ENCODE peak calls at places on chromosomes 11 and 22, in nine cellular contexts. L, Z, C, T, V, O, F, N and U are unnamed samples. For H3K4me1 and H3K27me3, the result is how much of the 10 kb centered on the place peaks cover.

GRCh38 chr22:20507253-20508066 is at the start of gene MED15:
- DNase-seq in L (peak), Z (peak), C (peak), T (peak), V (peak), O (peak), F (peak), N (peak), U (peak)

GRCh38 chr11:125892071-125892470 is 4.6 kb downstream of the HYLS1 start:
- DNase-seq in L (no peak), Z (no peak), C (no peak), T (no peak), V (peak), O (no peak), F (peak), N (no peak), U (peak)

GRCh38 chr22:46537946-46538815 is 761 bp upstream of the CELSR1 start:
- DNase-seq in L (no peak), Z (peak), C (no peak), T (no peak), V (peak), O (peak), F (peak), N (peak), U (peak)

GRCh38 chr22:46851941-46852340 is 89.5 kb downstream of the TBC1D22A start:
- DNase-seq in L (no peak), Z (no peak), C (no peak), T (no peak), V (no peak), O (no peak), F (no peak), N (no peak), U (no peak)

GRCh38 chr22:39134366-39135091 is 18.0 kb downstream of the CBX7 start:
- DNase-seq in L (no peak), Z (peak), C (no peak), T (no peak), V (no peak), O (peak), F (no peak), N (no peak), U (no peak)

GRCh38 chr11:78080818-78081495 is 1.3 kb upstream of the NDUFC2 start:
- DNase-seq in L (no peak), Z (no peak), C (no peak), T (no peak), V (peak), O (no peak), F (peak), N (no peak), U (no peak)

GRCh38 chr11:44955019-44955738 is 4.5 kb upstream of the TP53I11 start:
- DNase-seq in L (peak), Z (no peak), C (no peak), T (no peak), V (no peak), O (peak), F (peak), N (no peak), U (peak)

GRCh38 chr22:30830907-30831306 is 136.2 kb downstream of the OSBP2 start:
- DNase-seq in L (peak), Z (no peak), C (peak), T (no peak), V (peak), O (no peak), F (peak), N (no peak), U (peak)

GRCh38 chr11:71200172-71200716 is 52.1 kb downstream of the SHANK2 start:
- DNase-seq in L (no peak), Z (no peak), C (no peak), T (no peak), V (no peak), O (no peak), F (no peak), N (no peak), U (no peak)

GRCh38 chr22:46010177-46010867 is 33.4 kb upstream of the WNT7B start:
- DNase-seq in L (peak), Z (no peak), C (no peak), T (no peak), V (peak), O (no peak), F (peak), N (no peak), U (no peak)

GRCh38 chr22:22712092-22712658 is 67.8 kb downstream of the GGTLC2 start:
- DNase-seq in L (no peak), Z (no peak), C (no peak), T (no peak), V (no peak), O (no peak), F (no peak), N (no peak), U (no peak)

GRCh38 chr11:345179-345578 is 24.1 kb upstream of the B4GALNT4 start:
- DNase-seq in L (no peak), Z (no peak), C (no peak), T (no peak), V (no peak), O (no peak), F (no peak), N (no peak), U (no peak)

GRCh38 chr22:26547426-26547825 is 35.2 kb upstream of the TFIP11 start:
- DNase-seq in L (no peak), Z (no peak), C (no peak), T (no peak), V (peak), O (no peak), F (peak), N (no peak), U (no peak)

GRCh38 chr11:350723-351255 is 18.5 kb upstream of the B4GALNT4 start:
- DNase-seq in L (no peak), Z (no peak), C (no peak), T (no peak), V (peak), O (no peak), F (no peak), N (no peak), U (no peak)

GRCh38 chr11:1819115-1819514 is 15.7 kb upstream of the SYT8 start:
- DNase-seq in L (no peak), Z (no peak), C (no peak), T (no peak), V (no peak), O (no peak), F (no peak), N (no peak), U (no peak)

DNA sequence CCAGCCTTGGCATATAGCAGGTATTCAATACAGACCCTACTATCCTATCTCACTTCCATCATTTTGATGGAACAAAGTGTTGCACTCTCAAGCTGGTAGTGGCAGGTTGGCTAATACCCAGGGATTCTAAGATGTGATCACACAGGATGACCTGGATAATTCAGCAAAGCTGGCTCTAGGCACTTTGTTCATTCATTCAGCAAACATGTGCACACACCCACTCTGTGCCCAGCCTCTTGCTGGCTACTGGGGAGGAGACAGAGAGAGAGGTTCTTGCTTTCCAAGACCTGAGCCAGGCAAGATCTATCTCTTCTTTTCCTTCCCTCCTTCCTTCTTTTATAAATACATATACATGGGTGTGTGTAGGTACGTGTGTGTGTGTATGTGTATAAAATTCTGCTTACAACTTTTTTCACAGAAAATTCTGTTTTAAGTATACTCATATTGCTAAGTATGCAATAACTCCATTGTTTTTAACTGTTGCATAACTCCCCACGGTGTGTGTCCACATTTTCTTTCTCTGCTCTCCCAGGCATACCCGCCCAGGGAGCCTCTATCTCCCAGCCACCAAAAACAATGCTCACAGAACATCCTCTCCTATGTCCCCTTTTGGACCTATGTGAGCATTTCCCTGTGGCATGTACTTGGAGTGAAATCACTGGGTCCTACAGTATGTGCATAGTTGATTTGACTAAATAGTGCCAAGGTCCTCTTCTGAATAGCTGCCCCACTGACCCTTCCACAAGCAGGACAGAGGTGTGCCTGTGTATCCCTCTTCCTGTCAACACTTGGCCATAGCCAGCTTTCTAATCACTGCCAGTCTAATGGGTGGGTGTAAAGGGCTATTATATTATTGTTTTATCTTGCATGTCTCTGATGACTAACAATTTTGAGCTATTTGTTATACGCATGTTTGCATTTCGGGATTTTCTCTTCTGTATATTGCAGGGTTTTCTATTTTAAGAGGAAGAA is 27.5 kb downstream of the CLPB start:
- DNase-seq in L (no peak), Z (no peak), C (no peak), T (no peak), V (peak), O (no peak), F (no peak), N (no peak), U (no peak)
- H3K4me1 ChIP-seq in L (under half), Z (under half), C (under half), T (under half), V (under half), O (under half), F (under half), N (under half), U (under half)

GRCh38 chr22:37425369-37425768 is 1.9 kb downstream of the ELFN2 start:
- DNase-seq in L (no peak), Z (no peak), C (no peak), T (no peak), V (no peak), O (no peak), F (no peak), N (no peak), U (no peak)

GRCh38 chr22:37427711-37428635 is 694 bp upstream of the ELFN2 start:
- DNase-seq in L (no peak), Z (no peak), C (no peak), T (no peak), V (no peak), O (peak), F (no peak), N (no peak), U (no peak)

GRCh38 chr22:37426532-37427127 is 649 bp downstream of the ELFN2 start:
- DNase-seq in L (no peak), Z (no peak), C (no peak), T (no peak), V (no peak), O (peak), F (no peak), N (no peak), U (no peak)

GRCh38 chr22:37427128-37427710 is at the start of gene ELFN2:
- DNase-seq in L (no peak), Z (no peak), C (no peak), T (no peak), V (no peak), O (peak), F (peak), N (no peak), U (peak)

GRCh38 chr22:37425800-37426531 is 1.3 kb downstream of the ELFN2 start:
- DNase-seq in L (no peak), Z (peak), C (no peak), T (no peak), V (peak), O (peak), F (peak), N (no peak), U (no peak)
- H3K27me3 ChIP-seq in L (half or more), Z (under half), C (under half), T (under half), V (under half), O (half or more), F (under half), N (half or more), U (half or more)

DNA sequence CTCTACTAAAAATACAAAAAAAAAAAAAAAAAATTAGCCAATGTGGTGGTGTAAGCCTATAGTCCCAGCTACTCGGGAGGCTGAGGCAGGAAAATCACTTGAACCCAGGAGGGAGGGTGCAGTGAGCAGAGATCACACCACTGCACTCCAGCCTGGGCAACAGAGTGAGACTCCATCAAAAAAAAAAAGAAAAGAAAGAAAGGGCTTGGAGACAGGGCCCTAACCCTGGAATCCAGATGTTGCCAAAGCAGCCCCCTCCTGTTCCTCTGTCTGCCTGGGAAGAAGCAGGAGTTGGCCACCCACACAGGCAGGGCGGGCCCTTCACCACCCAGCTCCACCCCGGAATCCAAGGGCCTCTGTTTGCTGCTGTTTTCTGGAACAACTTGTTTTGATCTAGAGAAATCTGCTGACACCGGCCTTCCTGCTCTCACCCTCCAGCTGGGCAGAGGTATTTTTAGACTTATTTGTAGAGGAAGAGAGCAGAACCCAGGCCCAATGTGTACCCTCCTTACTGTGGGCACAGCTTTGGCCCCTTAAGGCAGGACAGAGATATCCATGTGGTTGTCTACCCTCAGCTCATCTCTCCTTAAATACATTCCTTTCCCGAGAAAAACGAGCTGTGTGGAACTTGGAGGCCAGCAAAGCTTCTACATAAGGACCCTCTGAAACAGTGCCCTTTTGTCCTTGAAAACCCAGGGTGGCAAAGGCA is 2.7 kb upstream of the NEAT1 start:
- DNase-seq in L (peak), Z (peak), C (peak), T (peak), V (peak), O (peak), F (peak), N (no peak), U (peak)
- H3K4me1 ChIP-seq in L (under half), Z (under half), C (half or more), T (half or more), V (half or more), O (half or more), F (under half), N (half or more), U (half or more)

GRCh38 chr11:64711138-64711943 is 11.7 kb downstream of the NRXN2 start:
- DNase-seq in L (no peak), Z (peak), C (no peak), T (no peak), V (no peak), O (no peak), F (no peak), N (peak), U (no peak)
- H3K27me3 ChIP-seq in L (half or more), Z (under half), C (under half), T (under half), V (under half), O (half or more), F (half or more), N (under half), U (half or more)

DNA sequence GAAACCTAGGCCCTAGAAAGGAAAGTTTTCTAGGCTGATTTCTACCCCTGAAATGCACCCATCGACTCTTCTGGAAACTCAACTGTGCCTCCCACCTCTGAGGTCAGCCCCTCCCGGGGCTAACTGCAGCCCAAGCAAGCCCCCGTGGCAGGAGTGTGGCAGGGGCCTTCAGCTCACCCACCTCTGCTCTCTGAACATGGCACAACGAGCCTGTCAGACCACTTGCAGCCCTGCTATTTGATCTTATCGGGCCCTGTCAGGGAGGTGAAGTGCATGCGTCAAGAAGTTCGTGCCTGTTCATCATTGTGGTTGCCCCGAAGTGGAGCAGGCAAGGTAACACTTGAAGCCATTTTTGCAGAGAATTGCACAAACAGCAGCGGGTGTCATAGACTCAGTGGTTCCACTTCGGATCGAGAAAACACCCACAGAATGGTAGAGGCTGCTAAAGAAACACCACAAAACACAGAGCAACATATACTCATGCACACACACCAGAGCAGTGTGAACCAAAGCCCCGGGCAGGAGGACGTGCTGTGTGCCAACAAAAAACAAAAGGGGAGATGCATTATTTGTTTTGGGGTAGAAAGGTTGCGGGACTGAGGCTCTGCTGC is 262.7 kb downstream of the ETS1 start:
- DNase-seq in L (no peak), Z (no peak), C (no peak), T (no peak), V (no peak), O (peak), F (no peak), N (no peak), U (no peak)
- H3K4me1 ChIP-seq in L (under half), Z (under half), C (under half), T (under half), V (under half), O (under half), F (under half), N (under half), U (under half)

DNA sequence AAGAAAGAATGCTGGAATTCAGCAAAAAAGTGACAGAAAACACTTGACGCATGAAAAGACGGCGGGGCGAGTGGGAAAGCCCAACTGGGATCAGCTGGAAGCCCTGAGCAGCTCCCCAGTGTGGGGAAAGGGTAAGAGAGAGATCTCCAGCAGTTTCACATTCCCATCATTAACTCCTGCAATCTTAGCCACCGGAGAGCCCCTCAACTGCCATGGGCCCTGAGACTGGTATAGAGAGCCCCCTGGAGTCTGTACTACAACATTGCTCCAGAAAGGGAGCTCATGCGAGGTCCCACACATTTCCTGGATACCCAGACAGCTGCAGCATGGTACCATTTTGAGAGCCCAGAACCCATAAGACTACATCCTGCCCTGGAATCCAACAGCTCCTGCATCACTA is 31.1 kb downstream of the MRGPRX4 start:
- DNase-seq in L (no peak), Z (peak), C (peak), T (no peak), V (no peak), O (no peak), F (peak), N (peak), U (no peak)
- H3K27me3 ChIP-seq in L (under half), Z (under half), C (under half), T (under half), V (under half), O (under half), F (under half), N (under half), U (under half)